ENCODE peak calls at places on chromosome 20, in four cellular contexts. O is brain microvascular endothelial cell, T is nephron progenitor cell, Q is astrocyte of the spinal cord. G is an unnamed sample.

GRCh38 chr20:57576942-57577550 is 16.1 kb downstream of the PCK1 start:
- DNase-seq in O (no peak), T (no peak), Q (no peak), G (no peak)

GRCh38 chr20:47876348-47877056 is 91.2 kb upstream of the SULF2 start:
- DNase-seq in O (no peak), T (no peak), Q (no peak), G (no peak)

GRCh38 chr20:3309226-3309625 is 70.2 kb upstream of the SLC4A11 start:
- DNase-seq in O (no peak), T (no peak), Q (no peak), G (no peak)

GRCh38 chr20:36101201-36101600 is 53.3 kb upstream of the EPB41L1 start:
- DNase-seq in O (no peak), T (no peak), Q (no peak), G (no peak)

GRCh38 chr20:48578397-48579098 is 249.3 kb downstream of the PREX1 start:
- DNase-seq in O (no peak), T (no peak), Q (no peak), G (no peak)

GRCh38 chr20:37968726-37969401 is 64.4 kb downstream of the TTI1 start:
- DNase-seq in O (peak; percentile 21), T (no peak), Q (no peak), G (no peak)

GRCh38 chr20:46741924-46742692 is 32.7 kb downstream of the SLC2A10 start:
- DNase-seq in O (no peak), T (no peak), Q (no peak), G (no peak)

GRCh38 chr20:63898882-63899558 is 4.1 kb downstream of the DNAJC5 start:
- DNase-seq in O (no peak), T (no peak), Q (no peak), G (no peak)

GRCh38 chr20:11229772-11230171 is 556.0 kb upstream of the JAG1 start:
- DNase-seq in O (peak; percentile 99), T (no peak), Q (peak; percentile 93), G (no peak)

GRCh38 chr20:57647006-57647932 is 27.0 kb upstream of the ZBP1 start:
- DNase-seq in O (no peak), T (no peak), Q (no peak), G (no peak)

GRCh38 chr20:46063151-46063550 is 26.6 kb downstream of the NCOA5 start:
- DNase-seq in O (no peak), T (no peak), Q (no peak), G (no peak)

GRCh38 chr20:574297-574942 is 30.8 kb upstream of the CSNK2A1 start:
- DNase-seq in O (no peak), T (no peak), Q (no peak), G (no peak)

GRCh38 chr20:34864216-34864615 is 8.4 kb downstream of the GGT7 start:
- DNase-seq in O (no peak), T (no peak), Q (no peak), G (peak; percentile 49)

GRCh38 chr20:34753706-34754461 is 49.7 kb downstream of the TP53INP2 start:
- DNase-seq in O (no peak), T (no peak), Q (no peak), G (no peak)

GRCh38 chr20:38893485-38894090 is 32.6 kb upstream of the FAM83D start:
- DNase-seq in O (peak; percentile 37), T (peak; percentile 87), Q (peak; percentile 31), G (no peak)

GRCh38 chr20:24468401-24469115 is 871 bp upstream of the SYNDIG1 start:
- DNase-seq in O (no peak), T (peak; percentile 21), Q (no peak), G (no peak)

GRCh38 chr20:11529046-11529445 is 388.6 kb upstream of the BTBD3 start:
- DNase-seq in O (no peak), T (no peak), Q (no peak), G (no peak)

GRCh38 chr20:2557873-2558580 is 21.7 kb downstream of the TMC2 start:
- DNase-seq in O (no peak), T (no peak), Q (no peak), G (no peak)

GRCh38 chr20:25364879-25365699 is 25.5 kb downstream of the ABHD12 start:
- DNase-seq in O (no peak), T (no peak), Q (no peak), G (no peak)

GRCh38 chr20:58330229-58330628 is 20.7 kb downstream of the RAB22A start:
- DNase-seq in O (no peak), T (no peak), Q (no peak), G (no peak)

GRCh38 chr20:34938466-34939163 is 17.0 kb downstream of the GSS start:
- DNase-seq in O (no peak), T (no peak), Q (no peak), G (no peak)

GRCh38 chr20:3680701-3681351 is 984 bp downstream of the ADAM33 start:
- DNase-seq in O (no peak), T (no peak), Q (no peak), G (no peak)

GRCh38 chr20:43955244-43956191 is 40.9 kb downstream of the TOX2 start:
- DNase-seq in O (peak; percentile 77), T (no peak), Q (peak; percentile 92), G (no peak)

GRCh38 chr20:35909176-35909575 is 45.1 kb downstream of the SCAND1 start:
- DNase-seq in O (no peak), T (no peak), Q (no peak), G (no peak)

GRCh38 chr20:62360854-62361798 is 6.0 kb downstream of the LAMA5 start:
- DNase-seq in O (no peak), T (no peak), Q (no peak), G (no peak)

GRCh38 chr20:48759631-48760245 is 68.1 kb downstream of the PREX1 start:
- DNase-seq in O (no peak), T (no peak), Q (no peak), G (no peak)

GRCh38 chr20:60365063-60365640 is 406.9 kb downstream of the CDH26 start:
- DNase-seq in O (no peak), T (no peak), Q (no peak), G (no peak)

GRCh38 chr20:1906361-1907051 is 11.3 kb downstream of the SIRPA start:
- DNase-seq in O (no peak), T (no peak), Q (no peak), G (no peak)

GRCh38 chr20:47318596-47319516 is 37.6 kb downstream of the ZMYND8 start:
- DNase-seq in O (peak; percentile 55), T (peak; percentile 68), Q (peak; percentile 82), G (no peak)

GRCh38 chr20:48210111-48211029 is 425.1 kb upstream of the SULF2 start:
- DNase-seq in O (no peak), T (no peak), Q (no peak), G (no peak)

GRCh38 chr20:44967207-44967807 is 995 bp downstream of the STK4 start:
- DNase-seq in O (no peak), T (no peak), Q (no peak), G (no peak)

GRCh38 chr20:33433465-33433864 is 10.1 kb downstream of the SNTA1 start:
- DNase-seq in O (no peak), T (no peak), Q (no peak), G (no peak)

GRCh38 chr20:63789836-63790571 is 41.1 kb downstream of the ZBTB46 start:
- DNase-seq in O (no peak), T (no peak), Q (no peak), G (no peak)

GRCh38 chr20:34318609-34319443 is 15.7 kb upstream of the AHCY start:
- DNase-seq in O (no peak), T (no peak), Q (no peak), G (no peak)

GRCh38 chr20:44211177-44212039 is 837 bp upstream of the OSER1 start:
- DNase-seq in O (peak; percentile 11), T (no peak), Q (peak; percentile 27), G (no peak)

GRCh38 chr20:60341062-60341461 is 382.8 kb downstream of the CDH26 start:
- DNase-seq in O (no peak), T (no peak), Q (no peak), G (no peak)

GRCh38 chr20:63846128-63846771 is 15.0 kb upstream of the ABHD16B start:
- DNase-seq in O (no peak), T (peak; percentile 71), Q (no peak), G (no peak)

GRCh38 chr20:51303731-51304670 is 238.5 kb downstream of the NFATC2 start:
- DNase-seq in O (no peak), T (no peak), Q (no peak), G (no peak)
- TF ChIP-seq CTCF in O (no peak), T (no peak), Q (no peak), G (no peak)

GRCh38 chr20:6626805-6627204 is 140.7 kb upstream of the BMP2 start:
- DNase-seq in O (no peak), T (no peak), Q (no peak), G (no peak)
- TF ChIP-seq CTCF in O (peak; percentile 30), T (no peak), Q (no peak), G (no peak)

GRCh38 chr20:4896971-4897497 is 104.3 kb downstream of the SLC23A2 start:
- DNase-seq in O (no peak), T (no peak), Q (no peak), G (no peak)
- TF ChIP-seq CTCF in O (no peak), T (no peak), Q (no peak), G (no peak)

DNA sequence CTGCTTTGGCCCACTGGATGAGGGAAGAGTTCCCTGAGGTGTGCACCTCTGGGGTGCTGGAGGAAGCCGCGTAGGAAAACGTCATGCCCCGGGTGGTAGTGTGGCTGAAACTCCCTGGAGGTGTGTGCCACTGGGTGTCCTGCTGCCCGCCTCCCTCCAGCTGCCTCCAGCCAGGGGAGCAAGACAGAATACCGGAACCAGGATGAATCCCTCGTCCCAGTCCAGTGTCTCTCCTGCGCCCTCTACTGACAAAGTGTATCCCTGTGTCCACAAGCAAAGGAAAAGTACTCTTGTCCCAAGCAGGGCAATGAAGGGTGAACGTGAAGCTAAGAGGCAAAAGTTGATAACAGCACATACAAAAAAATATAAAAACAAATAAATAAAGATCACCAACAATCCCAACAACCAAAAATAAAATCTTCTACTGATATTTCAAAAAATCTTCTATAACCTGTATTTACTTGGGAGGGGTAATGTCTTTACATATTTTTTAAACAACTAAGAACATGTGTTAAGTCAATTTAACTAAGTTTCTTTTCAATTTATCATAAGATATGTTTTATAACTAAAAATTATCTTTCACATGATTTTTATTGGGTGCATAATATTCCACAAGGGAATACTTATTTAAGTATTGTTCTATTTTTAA is 437.6 kb downstream of the MAFB start:
- DNase-seq in O (peak; percentile 10), T (peak; percentile 16), Q (no peak), G (no peak)
- TF ChIP-seq CTCF in O (peak; percentile 61), T (peak; percentile 9), Q (peak; percentile 31), G (peak; percentile 42)

GRCh38 chr20:15512916-15513315 is 1060.3 kb downstream of the KIF16B start:
- DNase-seq in O (no peak), T (no peak), Q (no peak), G (no peak)

GRCh38 chr20:15511551-15511950 is 1061.7 kb downstream of the KIF16B start:
- DNase-seq in O (no peak), T (no peak), Q (no peak), G (no peak)

DNA sequence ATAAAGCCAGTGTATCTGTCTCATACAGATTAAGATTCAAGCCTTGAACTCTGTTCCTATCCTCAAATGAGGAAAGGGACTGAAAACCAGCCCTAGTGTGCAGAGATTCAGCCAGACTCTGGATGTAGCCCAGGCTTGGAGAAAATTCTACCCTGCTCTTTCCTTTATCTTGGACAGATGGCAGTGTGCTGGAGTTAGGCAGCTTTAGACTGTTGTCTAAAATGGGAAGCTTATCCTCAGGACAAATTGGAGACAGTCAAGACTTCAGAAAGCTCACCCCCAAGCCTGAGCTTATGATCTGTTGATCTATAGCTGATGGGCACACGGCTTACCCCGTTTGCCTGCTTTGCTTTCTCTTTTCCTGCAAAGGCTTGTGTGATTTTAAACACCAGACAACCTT is 1057.5 kb downstream of the KIF16B start:
- DNase-seq in O (no peak), T (no peak), Q (no peak), G (no peak)
- TF ChIP-seq CTCF in O (no peak), T (no peak), Q (no peak), G (no peak)